ENCODE peak calls at places on chromosome 4, in nine cellular contexts. W is psoas muscle; V is Karpas-422; N is sigmoid colon; G is GM23338; D is CD8-positive, alpha-beta memory T cell; H is ascending aorta; Y is colonic mucosa; Z is mammary epithelial cell. K is an unnamed sample.

GRCh38 chr4:14269824-14270223 is 642.3 kb upstream of the BOD1L1 start:
- DNase-seq in W (no peak), V (no peak), N (no peak), G (no peak), D (no peak), H (no peak), Y (peak), Z (no peak), K (no peak)

GRCh38 chr4:113760094-113760851 is 1.3 kb downstream of the CAMK2D start:
- DNase-seq in W (peak), V (peak), N (peak), G (peak), D (peak), H (peak), Y (peak), Z (peak), K (peak)

GRCh38 chr4:156946508-156947197 is 24.9 kb downstream of the PDGFC start:
- DNase-seq in W (peak), V (no peak), N (peak), G (no peak), D (no peak), H (peak), Y (no peak), Z (peak), K (no peak)

GRCh38 chr4:158033416-158033863 is 139.4 kb downstream of the GASK1B start:
- DNase-seq in W (no peak), V (no peak), N (no peak), G (no peak), D (no peak), H (no peak), Y (no peak), Z (peak), K (no peak)

GRCh38 chr4:122826596-122827257 is at the start of gene FGF2:
- DNase-seq in W (peak), V (no peak), N (peak), G (peak), D (no peak), H (peak), Y (peak), Z (peak), K (no peak)

GRCh38 chr4:71261001-71261400 is 77.8 kb upstream of the SLC4A4 start:
- DNase-seq in W (no peak), V (no peak), N (no peak), G (no peak), D (no peak), H (no peak), Y (no peak), Z (no peak), K (no peak)

GRCh38 chr4:110064295-110064694 is 134.1 kb downstream of the ELOVL6 start:
- DNase-seq in W (no peak), V (no peak), N (no peak), G (no peak), D (no peak), H (no peak), Y (no peak), Z (no peak), K (no peak)

GRCh38 chr4:122960298-122960985 is 38.0 kb upstream of the NUDT6 start:
- DNase-seq in W (no peak), V (no peak), N (no peak), G (no peak), D (no peak), H (no peak), Y (no peak), Z (no peak), K (no peak)

GRCh38 chr4:2662598-2662997 is 93.5 kb downstream of the TNIP2 start:
- DNase-seq in W (no peak), V (no peak), N (no peak), G (no peak), D (no peak), H (no peak), Y (no peak), Z (peak), K (no peak)

GRCh38 chr4:24482871-24483270 is 101.5 kb downstream of the DHX15 start:
- DNase-seq in W (no peak), V (no peak), N (no peak), G (no peak), D (no peak), H (no peak), Y (no peak), Z (peak), K (no peak)

GRCh38 chr4:59247032-59247431 is 1953.1 kb upstream of the ADGRL3 start:
- DNase-seq in W (no peak), V (peak), N (no peak), G (peak), D (no peak), H (no peak), Y (no peak), Z (no peak), K (no peak)

GRCh38 chr4:137896221-137896737 is 345.9 kb downstream of the SLC7A11 start:
- DNase-seq in W (no peak), V (no peak), N (no peak), G (no peak), D (no peak), H (no peak), Y (no peak), Z (no peak), K (no peak)

GRCh38 chr4:137213372-137214173 is 318.7 kb downstream of the PCDH18 start:
- DNase-seq in W (no peak), V (no peak), N (no peak), G (no peak), D (no peak), H (no peak), Y (no peak), Z (no peak), K (no peak)

GRCh38 chr4:28373601-28374000 is 1513.0 kb downstream of the STIM2 start:
- DNase-seq in W (no peak), V (no peak), N (no peak), G (no peak), D (no peak), H (no peak), Y (no peak), Z (peak), K (no peak)

GRCh38 chr4:1675802-1676137 is 8.3 kb downstream of the FAM53A start:
- DNase-seq in W (no peak), V (no peak), N (no peak), G (no peak), D (no peak), H (no peak), Y (no peak), Z (no peak), K (no peak)

GRCh38 chr4:83267835-83268475 is 16.6 kb downstream of the COQ2 start:
- DNase-seq in W (no peak), V (no peak), N (no peak), G (no peak), D (no peak), H (no peak), Y (no peak), Z (no peak), K (no peak)
- H3K4me3 ChIP-seq in W (no peak), V (no peak), N (no peak), G (no peak), D (no peak), H (no peak), Y (no peak), Z (no peak), K (no peak)

DNA sequence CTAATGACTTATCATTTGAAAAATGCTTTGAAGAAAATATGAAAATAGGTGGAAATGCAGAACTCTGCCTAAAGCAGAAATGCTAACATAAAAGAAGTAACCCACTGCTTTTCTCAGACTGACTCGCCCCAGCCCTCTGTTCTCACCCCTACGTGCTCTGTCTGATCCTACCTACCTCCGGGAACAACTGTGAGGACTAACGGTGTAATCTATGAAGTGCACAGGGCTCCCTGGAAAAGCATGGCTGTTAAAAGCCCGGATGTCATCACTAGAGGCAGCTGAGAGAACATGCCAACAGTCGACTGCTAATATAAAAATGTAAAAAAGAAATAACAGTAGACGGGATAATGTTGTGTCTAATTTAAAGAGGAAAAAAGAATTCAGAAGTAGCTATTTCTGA is 130.9 kb downstream of the TSPAN5 start:
- DNase-seq in W (no peak), V (no peak), N (no peak), G (no peak), D (no peak), H (no peak), Y (no peak), Z (no peak), K (no peak)
- H3K27ac ChIP-seq in W (no peak), V (no peak), N (no peak), G (no peak), D (no peak), H (no peak), Y (no peak), Z (no peak), K (no peak)

GRCh38 chr4:120680647-120681228 is 241.8 kb downstream of the PRDM5 start:
- DNase-seq in W (no peak), V (no peak), N (no peak), G (no peak), D (no peak), H (no peak), Y (no peak), Z (no peak), K (no peak)
- H3K4me3 ChIP-seq in W (no peak), V (no peak), N (no peak), G (no peak), D (no peak), H (no peak), Y (no peak), Z (no peak), K (no peak)

DNA sequence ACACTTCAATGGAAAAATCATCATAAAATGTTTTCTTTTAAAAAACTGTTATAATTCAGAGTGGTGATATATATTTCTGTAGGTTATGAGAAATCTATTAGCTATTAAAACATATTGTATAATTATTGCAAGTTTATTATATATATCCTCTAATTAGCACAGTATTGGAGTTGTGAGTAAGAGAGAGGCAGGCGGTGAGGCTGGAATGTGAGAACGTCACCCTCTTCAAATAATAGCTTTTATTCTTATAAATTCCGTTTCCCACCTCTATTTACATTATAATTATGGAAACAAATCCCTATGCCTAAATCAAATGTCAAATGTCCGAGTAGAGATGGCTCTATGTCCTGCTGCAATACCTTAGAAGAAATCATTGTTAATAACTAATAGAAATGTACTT is 292.9 kb downstream of the ADGRL3 start:
- DNase-seq in W (no peak), V (no peak), N (no peak), G (peak), D (no peak), H (no peak), Y (no peak), Z (no peak), K (no peak)
- H3K27ac ChIP-seq in W (no peak), V (no peak), N (no peak), G (no peak), D (no peak), H (no peak), Y (no peak), Z (no peak), K (no peak)

GRCh38 chr4:40731792-40732245 is 17.9 kb upstream of the NSUN7 start:
- DNase-seq in W (no peak), V (no peak), N (peak), G (no peak), D (no peak), H (no peak), Y (no peak), Z (no peak), K (no peak)
- H3K4me3 ChIP-seq in W (no peak), V (no peak), N (no peak), G (no peak), D (no peak), H (no peak), Y (no peak), Z (no peak), K (no peak)